ENCODE peak calls at places on chromosomes 3 and 15, in seven cellular contexts. One of them, this sample, is unnamed.

GRCh38 chr3:53941945-53942344 is 50.3 kb upstream of the SELENOK start:
- DNase-seq in GM12865: no peak
- DNase-seq in fibroblast of mammary gland: no peak
- DNase-seq in brain microvascular endothelial cell: no peak
- DNase-seq in SJSA1: no peak
- DNase-seq in K562: no peak
- DNase-seq in bronchial epithelial cell: peak
- DNase-seq in this sample: no peak

GRCh38 chr3:56987238-56987932 is 73.1 kb upstream of the SPATA12 start:
- DNase-seq in GM12865: peak
- DNase-seq in brain microvascular endothelial cell: no peak
- DNase-seq in bronchial epithelial cell: no peak
- DNase-seq in fibroblast of mammary gland: peak
- DNase-seq in SJSA1: no peak
- DNase-seq in K562: no peak
- DNase-seq in this sample: no peak

GRCh38 chr3:143294183-143294582 is 174.6 kb downstream of the CHST2 start:
- DNase-seq in brain microvascular endothelial cell: no peak
- DNase-seq in bronchial epithelial cell: no peak
- DNase-seq in SJSA1: no peak
- DNase-seq in GM12865: peak
- DNase-seq in fibroblast of mammary gland: no peak
- DNase-seq in K562: no peak
- DNase-seq in this sample: no peak

GRCh38 chr3:126394179-126394976 is at the start of gene CFAP100:
- DNase-seq in GM12865: no peak
- DNase-seq in SJSA1: no peak
- DNase-seq in brain microvascular endothelial cell: peak
- DNase-seq in K562: no peak
- DNase-seq in bronchial epithelial cell: peak
- DNase-seq in fibroblast of mammary gland: peak
- DNase-seq in this sample: no peak

GRCh38 chr3:34683851-34684250 is 885.4 kb downstream of the PDCD6IP start:
- DNase-seq in SJSA1: no peak
- DNase-seq in GM12865: peak
- DNase-seq in brain microvascular endothelial cell: peak
- DNase-seq in bronchial epithelial cell: peak
- DNase-seq in K562: peak
- DNase-seq in fibroblast of mammary gland: peak
- DNase-seq in this sample: peak

GRCh38 chr15:69304176-69304533 is 5.4 kb downstream of the PAQR5 start:
- DNase-seq in GM12865: no peak
- DNase-seq in bronchial epithelial cell: peak
- DNase-seq in fibroblast of mammary gland: peak
- DNase-seq in SJSA1: no peak
- DNase-seq in K562: no peak
- DNase-seq in brain microvascular endothelial cell: peak
- DNase-seq in this sample: peak

GRCh38 chr3:25455316-25456232 is 27.5 kb downstream of the RARB start:
- DNase-seq in SJSA1: peak
- DNase-seq in GM12865: no peak
- DNase-seq in brain microvascular endothelial cell: peak
- DNase-seq in fibroblast of mammary gland: peak
- DNase-seq in K562: no peak
- DNase-seq in bronchial epithelial cell: no peak
- DNase-seq in this sample: no peak

GRCh38 chr3:27423463-27423862 is 54.3 kb upstream of the NEK10 start:
- DNase-seq in bronchial epithelial cell: peak
- DNase-seq in SJSA1: no peak
- DNase-seq in K562: no peak
- DNase-seq in brain microvascular endothelial cell: peak
- DNase-seq in GM12865: no peak
- DNase-seq in fibroblast of mammary gland: peak
- DNase-seq in this sample: peak

GRCh38 chr3:40615916-40616315 is 91.2 kb downstream of the ZNF621 start:
- DNase-seq in brain microvascular endothelial cell: no peak
- DNase-seq in bronchial epithelial cell: no peak
- DNase-seq in GM12865: no peak
- DNase-seq in K562: no peak
- DNase-seq in fibroblast of mammary gland: no peak
- DNase-seq in SJSA1: no peak
- DNase-seq in this sample: no peak

GRCh38 chr15:25240461-25241021 is 198.3 kb downstream of the UBE3A start:
- DNase-seq in SJSA1: no peak
- DNase-seq in brain microvascular endothelial cell: no peak
- DNase-seq in K562: no peak
- DNase-seq in bronchial epithelial cell: no peak
- DNase-seq in GM12865: no peak
- DNase-seq in fibroblast of mammary gland: no peak
- DNase-seq in this sample: no peak

GRCh38 chr3:61269460-61269859 is 18.2 kb upstream of the FHIT start:
- DNase-seq in brain microvascular endothelial cell: no peak
- DNase-seq in bronchial epithelial cell: no peak
- DNase-seq in SJSA1: no peak
- DNase-seq in GM12865: no peak
- DNase-seq in fibroblast of mammary gland: no peak
- DNase-seq in K562: no peak
- DNase-seq in this sample: no peak

GRCh38 chr15:27668471-27669220 is 430.5 kb downstream of the OCA2 start:
- DNase-seq in GM12865: no peak
- DNase-seq in fibroblast of mammary gland: no peak
- DNase-seq in brain microvascular endothelial cell: no peak
- DNase-seq in SJSA1: no peak
- DNase-seq in K562: no peak
- DNase-seq in bronchial epithelial cell: no peak
- DNase-seq in this sample: no peak

GRCh38 chr15:75864213-75865059 is 21.2 kb downstream of the UBE2Q2 start:
- DNase-seq in brain microvascular endothelial cell: no peak
- DNase-seq in bronchial epithelial cell: no peak
- DNase-seq in SJSA1: no peak
- DNase-seq in GM12865: no peak
- DNase-seq in fibroblast of mammary gland: no peak
- DNase-seq in K562: no peak
- DNase-seq in this sample: no peak

GRCh38 chr15:41914406-41914805 is 20.6 kb upstream of the SPTBN5 start:
- DNase-seq in SJSA1: no peak
- DNase-seq in GM12865: no peak
- DNase-seq in brain microvascular endothelial cell: no peak
- DNase-seq in bronchial epithelial cell: no peak
- DNase-seq in K562: no peak
- DNase-seq in fibroblast of mammary gland: no peak
- DNase-seq in this sample: no peak

GRCh38 chr15:96328101-96328958 is 2.2 kb upstream of the NR2F2 start:
- DNase-seq in brain microvascular endothelial cell: no peak
- DNase-seq in K562: no peak
- DNase-seq in fibroblast of mammary gland: peak
- DNase-seq in GM12865: no peak
- DNase-seq in bronchial epithelial cell: no peak
- DNase-seq in SJSA1: no peak
- DNase-seq in this sample: no peak

GRCh38 chr3:187737401-187738088 is 7.7 kb downstream of the BCL6 start:
- DNase-seq in GM12865: no peak
- DNase-seq in fibroblast of mammary gland: peak
- DNase-seq in brain microvascular endothelial cell: peak
- DNase-seq in SJSA1: peak
- DNase-seq in K562: peak
- DNase-seq in bronchial epithelial cell: peak
- DNase-seq in this sample: no peak

GRCh38 chr3:150264560-150264959 is 143.5 kb upstream of the TSC22D2 start:
- DNase-seq in SJSA1: no peak
- DNase-seq in GM12865: no peak
- DNase-seq in K562: no peak
- DNase-seq in fibroblast of mammary gland: no peak
- DNase-seq in bronchial epithelial cell: no peak
- DNase-seq in brain microvascular endothelial cell: no peak
- DNase-seq in this sample: no peak

GRCh38 chr15:52340093-52340492 is 44.5 kb upstream of the MYO5C start:
- DNase-seq in K562: no peak
- DNase-seq in GM12865: no peak
- DNase-seq in brain microvascular endothelial cell: no peak
- DNase-seq in fibroblast of mammary gland: no peak
- DNase-seq in bronchial epithelial cell: no peak
- DNase-seq in SJSA1: no peak
- DNase-seq in this sample: no peak

GRCh38 chr3:126539558-126540250 is 15.7 kb downstream of the CHST13 start:
- DNase-seq in fibroblast of mammary gland: no peak
- DNase-seq in SJSA1: no peak
- DNase-seq in bronchial epithelial cell: no peak
- DNase-seq in GM12865: no peak
- DNase-seq in brain microvascular endothelial cell: no peak
- DNase-seq in K562: no peak
- DNase-seq in this sample: no peak

GRCh38 chr15:57769266-57769665 is 62.8 kb downstream of the POLR2M start:
- DNase-seq in bronchial epithelial cell: no peak
- DNase-seq in GM12865: no peak
- DNase-seq in brain microvascular endothelial cell: peak
- DNase-seq in SJSA1: no peak
- DNase-seq in K562: peak
- DNase-seq in fibroblast of mammary gland: peak
- DNase-seq in this sample: no peak

GRCh38 chr3:23877324-23877980 is 39.3 kb downstream of the NKIRAS1 start:
- DNase-seq in fibroblast of mammary gland: peak
- DNase-seq in K562: no peak
- DNase-seq in brain microvascular endothelial cell: peak
- DNase-seq in SJSA1: peak
- DNase-seq in GM12865: no peak
- DNase-seq in bronchial epithelial cell: peak
- DNase-seq in this sample: peak

GRCh38 chr3:150823277-150823676 is 60.3 kb upstream of the SIAH2 start:
- DNase-seq in brain microvascular endothelial cell: no peak
- DNase-seq in GM12865: no peak
- DNase-seq in bronchial epithelial cell: no peak
- DNase-seq in SJSA1: no peak
- DNase-seq in K562: no peak
- DNase-seq in fibroblast of mammary gland: no peak
- DNase-seq in this sample: no peak

GRCh38 chr3:50516048-50516871 is 12.8 kb upstream of the CACNA2D2 start:
- DNase-seq in fibroblast of mammary gland: no peak
- DNase-seq in SJSA1: no peak
- DNase-seq in GM12865: no peak
- DNase-seq in K562: peak
- DNase-seq in brain microvascular endothelial cell: no peak
- DNase-seq in bronchial epithelial cell: no peak
- DNase-seq in this sample: no peak

GRCh38 chr3:79930196-79930595 is 162.4 kb upstream of the ROBO1 start:
- DNase-seq in GM12865: no peak
- DNase-seq in bronchial epithelial cell: no peak
- DNase-seq in K562: no peak
- DNase-seq in SJSA1: no peak
- DNase-seq in brain microvascular endothelial cell: no peak
- DNase-seq in fibroblast of mammary gland: no peak
- DNase-seq in this sample: no peak

GRCh38 chr3:123105201-123106189 is 38.7 kb downstream of the PDIA5 start:
- DNase-seq in GM12865: peak
- DNase-seq in bronchial epithelial cell: no peak
- DNase-seq in brain microvascular endothelial cell: no peak
- DNase-seq in K562: no peak
- DNase-seq in SJSA1: no peak
- DNase-seq in fibroblast of mammary gland: no peak
- DNase-seq in this sample: no peak

GRCh38 chr15:50344006-50344464 is 11.0 kb downstream of the GABPB1 start:
- DNase-seq in brain microvascular endothelial cell: no peak
- DNase-seq in GM12865: no peak
- DNase-seq in fibroblast of mammary gland: no peak
- DNase-seq in SJSA1: no peak
- DNase-seq in K562: no peak
- DNase-seq in bronchial epithelial cell: no peak
- DNase-seq in this sample: no peak

GRCh38 chr3:156691920-156692319 is 17.5 kb downstream of the TIPARP start:
- DNase-seq in fibroblast of mammary gland: peak
- DNase-seq in brain microvascular endothelial cell: no peak
- DNase-seq in GM12865: no peak
- DNase-seq in K562: no peak
- DNase-seq in SJSA1: no peak
- DNase-seq in bronchial epithelial cell: peak
- DNase-seq in this sample: no peak

DNA sequence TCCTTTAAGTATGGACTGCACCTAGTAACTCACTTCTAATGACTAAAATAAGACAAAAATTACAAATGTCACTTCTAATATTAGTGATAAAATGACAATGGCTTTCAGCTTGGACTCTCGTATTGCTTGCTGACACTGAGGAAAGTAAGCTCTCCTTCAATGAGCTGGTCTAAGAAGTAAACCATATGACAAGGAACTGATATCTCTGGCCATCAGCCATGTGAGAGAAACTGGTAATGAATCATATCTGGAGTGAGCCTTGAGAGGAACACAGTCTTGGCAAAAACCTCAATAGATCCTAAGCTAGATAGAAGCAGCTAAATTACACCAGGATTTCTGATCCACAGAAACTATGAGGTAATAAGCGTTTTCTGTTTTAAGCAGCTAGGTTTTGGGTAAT is 1575.1 kb downstream of the OTOL1 start:
- DNase-seq in brain microvascular endothelial cell: peak
- DNase-seq in SJSA1: no peak
- DNase-seq in GM12865: no peak
- DNase-seq in K562: no peak
- DNase-seq in bronchial epithelial cell: no peak
- DNase-seq in fibroblast of mammary gland: peak
- DNase-seq in this sample: no peak
- H3K4me3 ChIP-seq in brain microvascular endothelial cell: no peak
- H3K4me3 ChIP-seq in SJSA1: no peak
- H3K4me3 ChIP-seq in GM12865: no peak
- H3K4me3 ChIP-seq in K562: no peak
- H3K4me3 ChIP-seq in bronchial epithelial cell: no peak
- H3K4me3 ChIP-seq in fibroblast of mammary gland: no peak
- H3K4me3 ChIP-seq in this sample: no peak

GRCh38 chr3:186502942-186503712 is 41.1 kb downstream of the CRYGS start:
- DNase-seq in SJSA1: no peak
- DNase-seq in brain microvascular endothelial cell: no peak
- DNase-seq in K562: no peak
- DNase-seq in fibroblast of mammary gland: no peak
- DNase-seq in GM12865: no peak
- DNase-seq in bronchial epithelial cell: no peak
- DNase-seq in this sample: no peak
- H3K4me3 ChIP-seq in SJSA1: no peak
- H3K4me3 ChIP-seq in brain microvascular endothelial cell: no peak
- H3K4me3 ChIP-seq in K562: no peak
- H3K4me3 ChIP-seq in fibroblast of mammary gland: no peak
- H3K4me3 ChIP-seq in GM12865: no peak
- H3K4me3 ChIP-seq in bronchial epithelial cell: no peak
- H3K4me3 ChIP-seq in this sample: no peak

GRCh38 chr3:197023241-197023997 is 6.2 kb downstream of the MELTF start:
- DNase-seq in GM12865: peak
- DNase-seq in brain microvascular endothelial cell: no peak
- DNase-seq in bronchial epithelial cell: no peak
- DNase-seq in K562: no peak
- DNase-seq in SJSA1: no peak
- DNase-seq in fibroblast of mammary gland: no peak
- DNase-seq in this sample: peak
- H3K4me3 ChIP-seq in GM12865: peak
- H3K4me3 ChIP-seq in brain microvascular endothelial cell: no peak
- H3K4me3 ChIP-seq in bronchial epithelial cell: no peak
- H3K4me3 ChIP-seq in K562: no peak
- H3K4me3 ChIP-seq in SJSA1: no peak
- H3K4me3 ChIP-seq in fibroblast of mammary gland: no peak
- H3K4me3 ChIP-seq in this sample: no peak

DNA sequence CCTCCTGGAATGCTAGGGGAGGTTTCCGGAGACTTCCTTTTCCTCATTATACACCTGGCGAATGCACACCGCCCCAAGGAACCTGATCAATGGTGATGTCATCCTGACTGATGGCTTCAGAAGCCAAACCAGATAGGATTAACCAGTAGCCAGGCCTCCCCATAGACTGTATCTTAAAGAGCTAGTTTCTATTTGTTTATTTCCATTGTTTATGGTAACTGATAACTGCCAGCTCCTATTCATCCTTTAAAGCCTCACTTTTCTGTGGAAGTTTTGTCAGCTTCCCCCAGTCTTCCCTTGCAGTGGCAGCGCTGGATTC is at the start of gene MKRN2OS:
- DNase-seq in SJSA1: no peak
- DNase-seq in brain microvascular endothelial cell: no peak
- DNase-seq in fibroblast of mammary gland: peak
- DNase-seq in bronchial epithelial cell: peak
- DNase-seq in K562: no peak
- DNase-seq in GM12865: no peak
- DNase-seq in this sample: peak
- H3K4me3 ChIP-seq in SJSA1: no peak
- H3K4me3 ChIP-seq in brain microvascular endothelial cell: no peak
- H3K4me3 ChIP-seq in fibroblast of mammary gland: no peak
- H3K4me3 ChIP-seq in bronchial epithelial cell: peak
- H3K4me3 ChIP-seq in K562: no peak
- H3K4me3 ChIP-seq in GM12865: no peak
- H3K4me3 ChIP-seq in this sample: peak

This sample was measured in kidney epithelial cell.